ENCODE peak calls at places on chromosomes 12 and 14, in six cellular contexts. A, C, Y, D, K and F are unnamed samples.

GRCh38 chr12:1197264-1198018 is 206.4 kb downstream of the ERC1 start:
- DNase-seq in A (peak), C (no peak), Y (no peak), D (no peak), K (peak), F (no peak)

GRCh38 chr14:58697927-58698641 is 60.3 kb downstream of the DACT1 start:
- DNase-seq in A (no peak), C (no peak), Y (no peak), D (no peak), K (no peak), F (no peak)

GRCh38 chr14:70114621-70115156 is 74.1 kb downstream of the SLC8A3 start:
- DNase-seq in A (no peak), C (no peak), Y (no peak), D (no peak), K (no peak), F (no peak)

GRCh38 chr14:106277503-106277902 is 751.1 kb downstream of the TMEM121 start:
- DNase-seq in A (no peak), C (peak), Y (no peak), D (no peak), K (no peak), F (no peak)

GRCh38 chr12:132108211-132108832 is 35.8 kb downstream of the DDX51 start:
- DNase-seq in A (no peak), C (no peak), Y (no peak), D (no peak), K (no peak), F (no peak)

GRCh38 chr12:130431176-130431575 is 93.5 kb downstream of the PIWIL1 start:
- DNase-seq in A (no peak), C (no peak), Y (no peak), D (peak), K (no peak), F (no peak)

GRCh38 chr12:78240827-78241226 is 410.1 kb downstream of the NAV3 start:
- DNase-seq in A (no peak), C (no peak), Y (no peak), D (no peak), K (no peak), F (no peak)

GRCh38 chr12:102435827-102436436 is 44.4 kb downstream of the IGF1 start:
- DNase-seq in A (no peak), C (no peak), Y (no peak), D (no peak), K (no peak), F (no peak)

GRCh38 chr14:73245401-73246325 is 8.4 kb downstream of the PAPLN start:
- DNase-seq in A (no peak), C (peak), Y (no peak), D (peak), K (peak), F (no peak)

GRCh38 chr12:24049101-24049500 is 99.6 kb upstream of the SOX5 start:
- DNase-seq in A (no peak), C (no peak), Y (no peak), D (no peak), K (no peak), F (no peak)

GRCh38 chr12:24724765-24725307 is 224.1 kb downstream of the BCAT1 start:
- DNase-seq in A (no peak), C (no peak), Y (no peak), D (no peak), K (no peak), F (no peak)

GRCh38 chr12:96195845-96196451 is 1.8 kb downstream of the ELK3 start:
- DNase-seq in A (peak), C (no peak), Y (peak), D (no peak), K (peak), F (peak)

GRCh38 chr12:123089631-123090353 is 61.1 kb downstream of the PITPNM2 start:
- DNase-seq in A (peak), C (peak), Y (no peak), D (no peak), K (peak), F (peak)

GRCh38 chr12:96496944-96497343 is 7.6 kb downstream of the CFAP54 start:
- DNase-seq in A (no peak), C (no peak), Y (no peak), D (no peak), K (no peak), F (no peak)

GRCh38 chr14:73723411-73723798 is 9.2 kb upstream of the PNMA1 start:
- DNase-seq in A (peak), C (no peak), Y (no peak), D (no peak), K (peak), F (peak)

GRCh38 chr12:122014781-122015180 is 6.9 kb upstream of the BCL7A start:
- DNase-seq in A (no peak), C (no peak), Y (no peak), D (no peak), K (no peak), F (no peak)

GRCh38 chr12:127485528-127485927 is 781.4 kb upstream of the TMEM132C start:
- DNase-seq in A (peak), C (no peak), Y (peak), D (no peak), K (peak), F (peak)

GRCh38 chr14:97634786-97635185 is 837.6 kb downstream of the VRK1 start:
- DNase-seq in A (no peak), C (no peak), Y (no peak), D (no peak), K (peak), F (no peak)

GRCh38 chr14:93033983-93034670 is 81.6 kb downstream of the ITPK1 start:
- DNase-seq in A (no peak), C (peak), Y (peak), D (no peak), K (no peak), F (no peak)
- TF ChIP-seq CTCF in A (peak), C (peak), Y (peak), D (no peak), K (peak), F (peak)

GRCh38 chr14:96126783-96127271 is 77.8 kb upstream of the BDKRB2 start:
- DNase-seq in A (no peak), C (no peak), Y (no peak), D (no peak), K (no peak), F (peak)
- H3K4me3 ChIP-seq in A (no peak), C (no peak), Y (no peak), D (no peak), K (no peak), F (no peak)

DNA sequence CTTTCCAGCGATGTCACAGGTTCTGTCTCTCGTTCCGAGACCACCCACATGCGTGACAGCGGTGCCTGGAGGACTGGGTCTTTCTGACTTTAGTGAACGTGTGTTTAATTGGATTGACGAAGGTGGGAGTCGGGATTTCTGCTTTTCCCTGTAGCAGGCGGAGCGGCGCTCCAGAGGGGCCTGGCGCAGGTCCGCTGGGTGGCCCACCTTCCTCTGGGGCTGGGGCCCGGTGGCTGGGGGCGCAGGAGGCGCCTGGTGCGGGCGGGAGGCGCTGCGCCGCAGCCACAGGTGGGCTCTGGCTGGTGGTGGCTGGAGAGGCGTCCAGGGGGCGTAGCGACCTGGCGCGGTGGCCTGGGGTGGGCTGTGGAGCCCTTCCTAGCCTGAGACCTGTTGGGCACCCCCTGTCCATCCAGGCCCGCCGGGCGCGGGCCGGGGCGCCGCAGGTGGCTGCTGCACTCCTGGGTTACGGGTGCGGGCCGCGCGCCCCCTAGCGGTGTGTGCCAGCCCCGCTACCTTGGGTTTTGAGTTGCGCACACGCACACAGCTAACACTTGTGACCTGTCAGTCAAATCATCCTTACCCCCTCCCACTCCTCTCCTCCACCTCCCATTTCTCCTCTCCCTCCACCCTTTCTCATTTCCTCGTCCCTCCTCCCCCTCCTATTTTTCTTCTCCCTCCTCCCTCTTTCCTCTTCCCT is 2.0 kb downstream of the MEG3 start:
- DNase-seq in A (peak), C (peak), Y (peak), D (no peak), K (peak), F (peak)
- TF ChIP-seq CTCF in A (peak), C (peak), Y (peak), D (peak), K (peak), F (peak)

DNA sequence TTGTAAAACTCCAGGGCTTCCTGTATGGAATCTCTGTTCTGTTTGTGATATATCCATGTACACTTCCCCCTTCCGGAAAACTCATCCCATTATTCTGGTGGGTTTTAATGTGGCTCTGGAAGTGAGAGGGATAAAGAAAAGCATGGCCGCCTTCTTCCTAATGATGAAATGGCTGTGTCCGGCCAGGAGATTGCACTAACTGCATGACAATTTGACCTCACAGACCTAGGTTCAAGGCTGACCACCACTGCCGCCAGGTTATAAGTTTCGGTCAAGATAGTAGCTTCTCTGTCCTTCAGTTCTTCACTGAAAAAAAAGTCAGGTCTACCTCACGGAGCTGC is 41.0 kb upstream of the NPAS3 start:
- DNase-seq in A (no peak), C (no peak), Y (no peak), D (no peak), K (no peak), F (no peak)
- H3K4me3 ChIP-seq in A (peak), C (peak), Y (no peak), D (peak), K (peak), F (peak)

DNA sequence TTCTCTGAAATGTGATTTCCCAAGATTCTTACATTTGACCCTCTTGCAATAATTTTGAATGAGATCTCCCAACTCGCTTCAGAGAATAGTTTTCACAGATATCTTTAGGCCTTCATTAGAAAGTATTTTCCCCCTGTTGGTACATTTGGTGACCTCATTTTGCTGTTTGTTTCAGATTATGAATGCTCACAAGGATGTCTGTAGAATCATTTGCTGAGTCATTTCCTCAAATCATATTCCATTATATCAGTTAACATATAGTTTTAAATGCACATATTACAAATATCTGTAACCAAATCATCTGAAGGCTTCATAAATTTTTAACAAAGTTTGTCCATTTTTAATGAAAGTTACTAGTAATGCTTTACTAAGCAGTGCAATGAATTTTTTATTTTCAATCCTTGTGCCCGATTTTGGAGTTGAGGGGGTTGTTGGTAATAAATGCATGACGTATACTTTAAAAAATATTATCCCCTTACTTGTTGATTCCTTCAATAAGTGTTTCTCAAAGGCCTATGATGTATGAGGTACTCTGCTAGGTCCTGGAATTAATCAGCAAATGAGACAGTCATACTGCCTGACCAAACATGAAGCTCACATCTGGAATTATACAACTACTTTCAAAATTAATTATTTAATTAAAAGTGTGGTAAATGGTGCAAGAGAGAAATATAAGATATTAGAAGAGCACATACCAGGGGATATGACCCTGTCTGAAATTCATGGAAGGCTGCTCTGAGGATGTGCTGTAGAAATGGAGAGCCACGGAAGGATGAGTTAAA is 126.9 kb upstream of the RAP1B start:
- DNase-seq in A (peak), C (no peak), Y (no peak), D (no peak), K (peak), F (peak)
- TF ChIP-seq CTCF in A (no peak), C (no peak), Y (no peak), D (no peak), K (no peak), F (no peak)